ENCODE peak calls at places on chromosomes 12 and 14, in six cellular contexts. J is GM12878, X is HepG2, H is K562, K is NT2/D1, G is H1. Z is an unnamed sample.

GRCh38 chr14:50766338-50766886 is 64.5 kb downstream of the NIN start:
- DNase-seq in G (no peak), H (no peak), J (no peak), K (no peak), X (no peak), Z (no peak)

GRCh38 chr14:28755930-28756895 is 10.4 kb upstream of the FOXG1 start:
- DNase-seq in K (no peak), X (no peak), J (no peak), G (no peak), H (no peak), Z (no peak)

GRCh38 chr14:92459479-92460421 is 53.8 kb upstream of the RIN3 start:
- DNase-seq in J (no peak), H (no peak), K (no peak), X (no peak), G (no peak), Z (no peak)

GRCh38 chr12:3085341-3086125 is 8.4 kb downstream of the TSPAN9 start:
- DNase-seq in J (no peak), G (no peak), H (peak; percentile 3), X (peak; percentile 79), K (no peak), Z (no peak)

GRCh38 chr12:113980537-113981337 is 14.6 kb upstream of the RBM19 start:
- DNase-seq in X (peak; percentile 47), K (peak; percentile 84), J (no peak), H (peak; percentile 68), G (peak; percentile 66), Z (peak; percentile 61)

GRCh38 chr14:100885196-100886030 is 18.1 kb downstream of the RTL1 start:
- DNase-seq in G (no peak), J (no peak), K (no peak), X (no peak), H (no peak), Z (no peak)

GRCh38 chr12:65539062-65539461 is 260.6 kb downstream of the MSRB3 start:
- DNase-seq in X (no peak), J (no peak), H (no peak), G (no peak), K (no peak), Z (no peak)

GRCh38 chr12:131133015-131133905 is 179.6 kb downstream of the ADGRD1 start:
- DNase-seq in H (no peak), J (no peak), G (no peak), X (no peak), K (no peak), Z (no peak)

GRCh38 chr14:101250336-101250947 is 310.9 kb upstream of the DIO3 start:
- DNase-seq in H (no peak), J (no peak), X (no peak), K (no peak), G (peak; percentile 26), Z (no peak)

GRCh38 chr14:62696261-62696968 is 348.8 kb downstream of the KCNH5 start:
- DNase-seq in H (no peak), K (peak; percentile 70), J (no peak), G (peak; percentile 58), X (peak; percentile 61), Z (no peak)

GRCh38 chr12:112979281-112979680 is 962 bp downstream of the OAS2 start:
- DNase-seq in K (no peak), J (peak; percentile 38), H (no peak), G (no peak), X (no peak), Z (no peak)

GRCh38 chr12:4227046-4227445 is 46.5 kb upstream of the CCND2 start:
- DNase-seq in K (no peak), J (no peak), G (peak; percentile 44), X (no peak), H (no peak), Z (no peak)

GRCh38 chr14:37472906-37473305 is 122.1 kb downstream of the FOXA1 start:
- DNase-seq in X (no peak), H (no peak), G (no peak), J (no peak), K (no peak), Z (no peak)

GRCh38 chr14:71103662-71104484 is 196.6 kb downstream of the PCNX1 start:
- DNase-seq in G (no peak), J (peak; percentile 13), H (peak; percentile 34), K (peak; percentile 11), X (peak; percentile 50), Z (peak; percentile 41)

GRCh38 chr14:105945891-105946290 is 419.5 kb downstream of the TMEM121 start:
- DNase-seq in K (no peak), H (no peak), J (no peak), X (no peak), G (no peak), Z (no peak)

GRCh38 chr12:124592050-124592449 is 24.6 kb upstream of the NCOR2 start:
- DNase-seq in K (no peak), J (no peak), G (no peak), X (no peak), H (no peak), Z (no peak)

GRCh38 chr12:14076538-14076937 is 95.1 kb upstream of the GRIN2B start:
- DNase-seq in J (no peak), H (no peak), K (no peak), G (no peak), X (no peak), Z (no peak)

GRCh38 chr12:69733638-69734037 is 5.0 kb upstream of the RAB3IP start:
- DNase-seq in J (no peak), K (no peak), X (no peak), G (no peak), H (no peak), Z (no peak)

GRCh38 chr12:69726922-69727321 is 11.7 kb upstream of the RAB3IP start:
- DNase-seq in K (no peak), X (no peak), H (no peak), J (no peak), G (no peak), Z (no peak)

DNA sequence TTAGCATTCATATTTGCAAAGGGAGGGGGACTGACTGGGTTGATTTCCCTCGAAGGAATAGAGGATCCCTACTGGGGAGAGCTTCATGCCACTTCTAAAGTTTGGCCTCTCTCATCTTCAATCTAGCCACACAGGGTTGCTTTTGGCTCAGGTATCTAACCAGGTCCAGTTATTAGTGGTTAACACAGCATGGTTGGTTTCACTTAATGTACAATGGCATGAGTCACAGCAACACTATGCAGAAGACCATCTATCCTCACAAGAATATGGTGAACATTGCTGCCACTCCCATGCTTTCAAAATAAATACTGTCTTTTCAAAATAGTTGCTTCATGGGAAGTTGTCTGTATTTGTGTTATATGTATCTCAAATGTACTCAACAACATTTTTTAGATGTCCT is 6.6 kb upstream of the RAB3IP start:
- DNase-seq in K (no peak), X (no peak), J (no peak), H (no peak), G (no peak), Z (no peak)
- TF ChIP-seq ZNF274 in K (no peak), X (no peak), J (no peak), H (no peak), G (no peak), Z (no peak)

GRCh38 chr12:67716817-67717216 is 68.3 kb downstream of the DYRK2 start:
- DNase-seq in K (no peak), H (no peak), J (no peak), G (no peak), X (peak; percentile 27), Z (no peak)

GRCh38 chr12:67709367-67709954 is 60.9 kb downstream of the DYRK2 start:
- DNase-seq in J (no peak), H (no peak), X (no peak), K (no peak), G (no peak), Z (no peak)

GRCh38 chr12:67720383-67720856 is 71.9 kb downstream of the DYRK2 start:
- DNase-seq in H (no peak), X (no peak), K (no peak), G (no peak), J (no peak), Z (no peak)

GRCh38 chr12:67710582-67710981 is 62.0 kb downstream of the DYRK2 start:
- DNase-seq in J (peak; percentile 64), X (peak; percentile 67), K (no peak), G (no peak), H (no peak), Z (no peak)

DNA sequence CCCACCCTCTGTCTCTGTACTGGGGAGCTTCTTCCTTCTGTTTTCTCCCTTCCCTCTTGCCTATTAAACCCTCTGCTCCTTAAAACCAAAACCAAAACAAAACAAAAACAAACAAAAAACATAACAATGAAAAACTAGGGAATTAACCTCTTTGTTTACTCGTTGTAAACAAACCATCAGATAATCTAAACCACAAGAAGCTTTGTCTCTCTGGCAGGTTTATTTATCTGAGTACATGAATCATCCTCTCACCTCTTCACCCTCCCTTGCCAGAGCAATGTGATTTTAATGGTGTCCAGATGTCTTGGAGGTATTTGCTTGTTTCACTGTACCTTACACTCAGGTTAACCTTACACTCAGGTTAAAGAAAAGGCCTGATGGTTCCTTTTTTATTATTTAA is 66.1 kb downstream of the DYRK2 start:
- DNase-seq in X (no peak), G (no peak), K (no peak), J (no peak), H (no peak), Z (no peak)
- TF ChIP-seq ZNF274 in X (no peak), G (no peak), K (no peak), J (no peak), H (no peak), Z (no peak)

GRCh38 chr14:34872822-34873590 is 2.2 kb downstream of the BAZ1A start:
- DNase-seq in H (no peak), X (peak; percentile 90), G (no peak), J (no peak), K (no peak), Z (no peak)
- TF ChIP-seq ZNF274 in H (no peak), X (no peak), G (no peak), J (no peak), K (no peak), Z (no peak)

DNA sequence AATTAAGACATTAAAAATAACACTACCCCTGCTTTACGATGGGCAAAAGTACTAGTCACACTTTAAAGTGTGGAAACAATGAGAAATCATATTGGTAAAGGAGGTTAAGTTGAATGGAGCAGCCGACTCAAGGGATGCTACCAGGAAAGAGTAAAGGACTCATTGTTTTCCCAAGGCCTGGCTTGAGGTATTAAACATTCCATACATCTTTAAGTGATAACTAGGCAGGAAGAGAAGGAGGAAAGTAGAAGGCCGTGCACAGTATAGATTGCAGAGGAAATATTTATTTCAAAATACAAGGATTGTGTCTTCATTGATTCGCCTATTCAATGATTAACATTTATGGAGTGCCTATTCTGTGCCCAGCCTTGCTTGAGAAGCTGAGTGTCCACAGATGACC is 20.6 kb upstream of the YARS2 start:
- DNase-seq in X (no peak), G (no peak), H (no peak), J (no peak), K (no peak), Z (no peak)
- TF ChIP-seq ZNF274 in X (no peak), G (no peak), H (no peak), J (no peak), K (no peak), Z (no peak)

Z was measured in HCT116.